ENCODE peak calls at places on chromosomes 2 and 18, in eight cellular contexts. G, F, N, C, P, V, J and H are unnamed samples.

GRCh38 chr18:4524096-4524495 is 69.0 kb upstream of the DLGAP1 start:
- DNase-seq in G (no peak), F (no peak), N (no peak), C (no peak), P (no peak), V (no peak), J (no peak), H (no peak)

GRCh38 chr18:62977512-62977911 is 262.2 kb downstream of the PHLPP1 start:
- DNase-seq in G (no peak), F (no peak), N (no peak), C (no peak), P (peak), V (no peak), J (no peak), H (peak)

GRCh38 chr18:55779711-55780590 is 192.0 kb upstream of the TCF4 start:
- DNase-seq in G (peak), F (peak), N (no peak), C (no peak), P (peak), V (peak), J (no peak), H (no peak)

GRCh38 chr2:127025357-127026062 is 81.4 kb downstream of the BIN1 start:
- DNase-seq in G (no peak), F (peak), N (peak), C (peak), P (peak), V (peak), J (peak), H (peak)

GRCh38 chr2:63862802-63863201 is 21.1 kb downstream of the UGP2 start:
- DNase-seq in G (no peak), F (no peak), N (no peak), C (no peak), P (peak), V (peak), J (no peak), H (no peak)

GRCh38 chr2:47041891-47042684 is 113.0 kb downstream of the STPG4 start:
- DNase-seq in G (no peak), F (no peak), N (no peak), C (no peak), P (no peak), V (no peak), J (no peak), H (no peak)

GRCh38 chr2:24907106-24907505 is 12.9 kb downstream of the ADCY3 start:
- DNase-seq in G (peak), F (no peak), N (no peak), C (no peak), P (peak), V (peak), J (no peak), H (no peak)

GRCh38 chr2:191521608-191522208 is 156.2 kb upstream of the NABP1 start:
- DNase-seq in G (no peak), F (no peak), N (no peak), C (no peak), P (peak), V (peak), J (peak), H (peak)

GRCh38 chr18:77857926-77858325 is 608.3 kb downstream of the GALR1 start:
- DNase-seq in G (no peak), F (no peak), N (no peak), C (no peak), P (no peak), V (no peak), J (no peak), H (no peak)

GRCh38 chr2:227460079-227460485 is 11.9 kb upstream of the AGFG1 start:
- DNase-seq in G (no peak), F (peak), N (peak), C (no peak), P (peak), V (peak), J (peak), H (peak)

GRCh38 chr2:205975082-205975949 is 110.7 kb downstream of the INO80D start:
- DNase-seq in G (no peak), F (no peak), N (no peak), C (no peak), P (no peak), V (peak), J (peak), H (no peak)

GRCh38 chr2:161599842-161600241 is 24.4 kb upstream of the SLC4A10 start:
- DNase-seq in G (no peak), F (no peak), N (no peak), C (no peak), P (no peak), V (no peak), J (no peak), H (no peak)

GRCh38 chr18:2794159-2794558 is 52.6 kb upstream of the EMILIN2 start:
- DNase-seq in G (no peak), F (no peak), N (no peak), C (no peak), P (no peak), V (no peak), J (no peak), H (no peak)

GRCh38 chr2:241763551-241764271 is 12.9 kb upstream of the GAL3ST2 start:
- DNase-seq in G (no peak), F (no peak), N (no peak), C (no peak), P (no peak), V (no peak), J (no peak), H (no peak)

GRCh38 chr2:191038741-191039140 is 24.8 kb upstream of the STAT1 start:
- DNase-seq in G (no peak), F (no peak), N (no peak), C (no peak), P (peak), V (no peak), J (no peak), H (no peak)

GRCh38 chr2:234816056-234816455 is 135.8 kb upstream of the SH3BP4 start:
- DNase-seq in G (no peak), F (no peak), N (no peak), C (no peak), P (no peak), V (no peak), J (no peak), H (no peak)

GRCh38 chr18:4455113-4455811 is at the start of gene DLGAP1:
- DNase-seq in G (no peak), F (peak), N (peak), C (peak), P (no peak), V (peak), J (peak), H (no peak)

GRCh38 chr2:119283873-119284331 is 60.3 kb downstream of the STEAP3 start:
- DNase-seq in G (peak), F (no peak), N (peak), C (peak), P (peak), V (peak), J (peak), H (peak)

GRCh38 chr2:124027182-124027581 is 2.1 kb downstream of the CNTNAP5 start:
- DNase-seq in G (no peak), F (no peak), N (peak), C (no peak), P (peak), V (peak), J (no peak), H (no peak)

GRCh38 chr2:54954705-54955357 is 95.4 kb downstream of the RTN4 start:
- DNase-seq in G (no peak), F (peak), N (no peak), C (no peak), P (no peak), V (no peak), J (no peak), H (no peak)

GRCh38 chr2:97740590-97741182 is 27.3 kb downstream of the ZAP70 start:
- DNase-seq in G (no peak), F (peak), N (peak), C (no peak), P (peak), V (peak), J (no peak), H (peak)

GRCh38 chr2:170928036-170928823 is 823 bp upstream of the GORASP2 start:
- DNase-seq in G (no peak), F (no peak), N (peak), C (no peak), P (peak), V (no peak), J (no peak), H (no peak)

GRCh38 chr2:170218456-170218855 is 40.5 kb downstream of the MYO3B start:
- DNase-seq in G (no peak), F (no peak), N (no peak), C (no peak), P (no peak), V (no peak), J (no peak), H (no peak)

GRCh38 chr2:1053781-1054180 is 103.1 kb downstream of the SNTG2 start:
- DNase-seq in G (no peak), F (no peak), N (no peak), C (no peak), P (no peak), V (no peak), J (no peak), H (no peak)

GRCh38 chr2:176324862-176325261 is 55.6 kb downstream of the MTX2 start:
- DNase-seq in G (no peak), F (no peak), N (no peak), C (no peak), P (no peak), V (no peak), J (no peak), H (no peak)

GRCh38 chr2:196925768-196926561 is 542 bp downstream of the PGAP1 start:
- DNase-seq in G (peak), F (no peak), N (peak), C (peak), P (peak), V (peak), J (no peak), H (no peak)

GRCh38 chr2:24813645-24814257 is 20.5 kb downstream of the CENPO start:
- DNase-seq in G (no peak), F (no peak), N (no peak), C (no peak), P (no peak), V (no peak), J (no peak), H (no peak)

GRCh38 chr2:74587664-74588277 is 33.3 kb downstream of the DOK1 start:
- DNase-seq in G (peak), F (peak), N (peak), C (peak), P (peak), V (peak), J (peak), H (peak)

GRCh38 chr2:149098722-149099121 is 60.2 kb downstream of the LYPD6B start:
- DNase-seq in G (no peak), F (no peak), N (peak), C (no peak), P (no peak), V (peak), J (peak), H (peak)

GRCh38 chr18:3604626-3605408 is 154.8 kb downstream of the TGIF1 start:
- DNase-seq in G (no peak), F (no peak), N (no peak), C (no peak), P (peak), V (peak), J (peak), H (peak)

GRCh38 chr2:29561241-29562027 is 360.0 kb downstream of the ALK start:
- DNase-seq in G (no peak), F (no peak), N (no peak), C (peak), P (no peak), V (no peak), J (no peak), H (peak)

GRCh38 chr18:80154293-80154692 is 45.2 kb downstream of the ADNP2 start:
- DNase-seq in G (no peak), F (no peak), N (no peak), C (no peak), P (peak), V (peak), J (no peak), H (peak)

GRCh38 chr18:40357536-40357935 is 1597.5 kb upstream of the PIK3C3 start:
- DNase-seq in G (no peak), F (no peak), N (no peak), C (no peak), P (no peak), V (no peak), J (no peak), H (peak)

GRCh38 chr2:129375587-129375986 is 603.9 kb upstream of the RAB6C start:
- DNase-seq in G (no peak), F (no peak), N (no peak), C (no peak), P (no peak), V (no peak), J (no peak), H (no peak)

GRCh38 chr2:74525717-74526648 is at the start of gene DQX1:
- DNase-seq in G (no peak), F (no peak), N (no peak), C (no peak), P (peak), V (peak), J (no peak), H (peak)

GRCh38 chr2:120768112-120769048 is 32.7 kb downstream of the GLI2 start:
- DNase-seq in G (peak), F (no peak), N (no peak), C (peak), P (no peak), V (no peak), J (no peak), H (no peak)

GRCh38 chr18:2654105-2654827 is 1.3 kb upstream of the SMCHD1 start:
- DNase-seq in G (no peak), F (no peak), N (no peak), C (no peak), P (peak), V (no peak), J (no peak), H (no peak)

DNA sequence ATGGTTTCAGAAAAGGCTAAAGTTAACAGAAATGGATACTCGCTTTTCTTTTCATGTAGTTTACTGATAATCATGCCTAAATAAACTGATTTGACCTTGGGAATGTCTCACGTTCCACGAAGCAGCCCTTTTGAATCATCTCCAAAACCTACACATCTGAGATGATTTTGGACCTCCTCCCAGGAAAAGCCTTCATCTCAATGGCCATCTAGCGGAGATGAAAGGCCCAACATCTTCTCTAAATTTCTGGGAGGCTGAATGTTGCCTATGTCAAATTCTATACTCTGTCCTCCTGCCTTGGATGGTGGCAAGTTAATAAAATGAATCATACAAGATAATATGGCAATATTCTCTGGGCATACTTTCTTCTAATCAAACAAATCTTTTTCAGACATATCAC is 448.5 kb downstream of the ZEB2 start:
- DNase-seq in G (no peak), F (no peak), N (no peak), C (no peak), P (peak), V (no peak), J (peak), H (peak)
- TF ChIP-seq CTCF in G (no peak), F (no peak), N (peak), C (peak), P (peak), V (peak), J (peak), H (peak)

GRCh38 chr18:57805117-57805516 is 2.0 kb upstream of the ATP8B1 start:
- DNase-seq in G (no peak), F (no peak), N (no peak), C (no peak), P (no peak), V (no peak), J (no peak), H (no peak)

GRCh38 chr18:57803119-57803969 is at the start of gene ATP8B1:
- DNase-seq in G (peak), F (peak), N (peak), C (peak), P (peak), V (peak), J (peak), H (peak)

GRCh38 chr18:57801379-57802165 is 1.5 kb downstream of the ATP8B1 start:
- DNase-seq in G (no peak), F (no peak), N (no peak), C (no peak), P (no peak), V (peak), J (no peak), H (peak)

GRCh38 chr18:57802166-57802868 is 798 bp downstream of the ATP8B1 start:
- DNase-seq in G (no peak), F (peak), N (no peak), C (no peak), P (no peak), V (no peak), J (no peak), H (no peak)

GRCh38 chr18:57802869-57803118 is 321 bp downstream of the ATP8B1 start:
- DNase-seq in G (no peak), F (no peak), N (no peak), C (no peak), P (no peak), V (no peak), J (no peak), H (no peak)
- H3K4me3 ChIP-seq in G (peak), F (no peak), N (peak), C (peak), P (peak), V (peak), J (peak), H (peak)

GRCh38 chr18:21112543-21113105 is 1.0 kb upstream of the ROCK1 start:
- DNase-seq in G (no peak), F (no peak), N (no peak), C (no peak), P (peak), V (no peak), J (no peak), H (no peak)

GRCh38 chr18:21111351-21112139 is at the start of gene ROCK1:
- DNase-seq in G (peak), F (peak), N (peak), C (peak), P (peak), V (peak), J (peak), H (peak)

GRCh38 chr18:21109936-21110666 is 1.5 kb downstream of the ROCK1 start:
- DNase-seq in G (no peak), F (peak), N (no peak), C (no peak), P (peak), V (peak), J (no peak), H (no peak)

GRCh38 chr18:21110667-21111350 is 804 bp downstream of the ROCK1 start:
- DNase-seq in G (no peak), F (peak), N (peak), C (no peak), P (peak), V (peak), J (no peak), H (peak)

GRCh38 chr18:21112140-21112473 is 494 bp upstream of the ROCK1 start:
- DNase-seq in G (no peak), F (no peak), N (no peak), C (peak), P (no peak), V (no peak), J (no peak), H (no peak)
- TF ChIP-seq CTCF in G (no peak), F (no peak), N (no peak), C (no peak), P (no peak), V (no peak), J (no peak), H (no peak)

DNA sequence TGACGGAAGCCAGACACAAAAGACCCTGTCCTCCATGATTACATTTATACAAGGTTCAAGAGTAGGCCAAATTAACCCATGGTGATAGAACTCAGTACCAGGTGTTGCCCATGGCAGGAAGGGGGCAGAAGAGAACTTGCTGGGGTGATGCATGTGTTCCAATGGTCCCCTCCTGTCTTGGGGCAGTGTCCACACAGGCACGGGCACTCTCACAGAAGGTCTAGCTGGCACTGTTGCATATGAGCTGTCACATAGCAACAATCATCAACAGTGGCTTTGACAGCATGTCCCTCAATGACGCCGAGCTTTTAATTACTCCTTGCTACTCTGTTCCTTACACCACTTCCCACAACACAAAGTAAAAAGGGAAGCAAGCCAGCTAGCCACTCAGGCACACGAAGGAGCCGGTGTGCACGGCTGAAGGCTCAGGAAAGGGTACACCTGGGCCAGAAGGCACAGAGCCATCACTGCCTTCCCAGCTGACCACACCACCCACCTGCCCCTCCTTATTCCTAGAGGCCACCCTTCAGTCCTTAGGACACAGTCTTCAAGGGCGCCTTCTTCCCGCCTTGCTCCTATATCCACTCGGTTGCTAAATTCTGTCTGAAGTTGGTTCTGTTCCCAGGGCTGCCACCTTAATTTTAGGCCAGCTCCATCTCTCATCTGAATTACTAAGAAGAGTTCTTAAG is 28.9 kb downstream of the RPL31 start:
- DNase-seq in G (no peak), F (no peak), N (no peak), C (no peak), P (no peak), V (no peak), J (no peak), H (no peak)
- H3K4me3 ChIP-seq in G (no peak), F (no peak), N (no peak), C (no peak), P (no peak), V (no peak), J (no peak), H (no peak)

GRCh38 chr2:111122631-111123421 is 2.1 kb downstream of the BCL2L11 start:
- DNase-seq in G (peak), F (peak), N (peak), C (peak), P (peak), V (peak), J (peak), H (peak)
- TF ChIP-seq CTCF in G (no peak), F (no peak), N (no peak), C (no peak), P (no peak), V (no peak), J (no peak), H (no peak)

GRCh38 chr18:47247833-47248609 is 3.4 kb downstream of the SKOR2 start:
- DNase-seq in G (no peak), F (no peak), N (no peak), C (no peak), P (no peak), V (no peak), J (no peak), H (no peak)

GRCh38 chr18:47246027-47246971 is 5.2 kb downstream of the SKOR2 start:
- DNase-seq in G (no peak), F (no peak), N (no peak), C (no peak), P (no peak), V (no peak), J (no peak), H (no peak)

GRCh38 chr18:47249602-47250001 is 1.9 kb downstream of the SKOR2 start:
- DNase-seq in G (no peak), F (no peak), N (no peak), C (no peak), P (no peak), V (no peak), J (no peak), H (no peak)

GRCh38 chr18:47248610-47249343 is 2.7 kb downstream of the SKOR2 start:
- DNase-seq in G (no peak), F (no peak), N (no peak), C (no peak), P (no peak), V (no peak), J (no peak), H (no peak)

GRCh38 chr18:47247036-47247832 is 4.2 kb downstream of the SKOR2 start:
- DNase-seq in G (no peak), F (no peak), N (no peak), C (no peak), P (no peak), V (no peak), J (no peak), H (no peak)
- H3K4me3 ChIP-seq in G (peak), F (no peak), N (no peak), C (no peak), P (no peak), V (no peak), J (no peak), H (no peak)